ENCODE peak calls at places on chromosomes 7 and 10, in nine cellular contexts. H is HFFc6, O is putamen, S is occipital lobe, E is LoVo, F is A549, P is foreskin fibroblast, C is mesendoderm, L is T1000. G is an unnamed sample.

GRCh38 chr7:362416-363096 is 72.6 kb downstream of the FOXL3 start:
- DNase-seq in E (no peak), F (no peak), L (no peak), P (peak), C (no peak), H (no peak), S (no peak), O (no peak), G (no peak)

GRCh38 chr7:73718438-73718881 is 1.0 kb downstream of the STX1A start:
- DNase-seq in L (no peak), C (no peak), O (no peak), E (no peak), S (no peak), H (no peak), F (no peak), P (peak), G (peak)

GRCh38 chr10:59611048-59611447 is 98.6 kb downstream of the SLC16A9 start:
- DNase-seq in E (no peak), F (no peak), C (no peak), O (no peak), S (no peak), P (no peak), H (no peak), L (no peak), G (no peak)

GRCh38 chr10:43042503-43043341 is 34.1 kb upstream of the RET start:
- DNase-seq in F (no peak), E (no peak), L (no peak), P (no peak), S (no peak), C (peak), O (no peak), H (no peak), G (no peak)

GRCh38 chr10:31647861-31648260 is 280.8 kb downstream of the ARHGAP12 start:
- DNase-seq in C (no peak), H (no peak), F (no peak), L (no peak), S (no peak), O (no peak), E (no peak), P (no peak), G (no peak)

GRCh38 chr7:33903770-33904679 is 1.3 kb upstream of the BMPER start:
- DNase-seq in L (peak), O (peak), H (peak), F (peak), S (peak), P (peak), E (no peak), C (peak), G (peak)

GRCh38 chr7:80940539-80941205 is 21.8 kb upstream of the SEMA3C start:
- DNase-seq in O (no peak), P (peak), H (no peak), L (no peak), E (no peak), S (no peak), C (no peak), F (peak), G (no peak)

GRCh38 chr10:16988900-16989299 is 140.7 kb downstream of the CUBN start:
- DNase-seq in H (no peak), P (no peak), S (no peak), L (no peak), O (no peak), E (no peak), C (no peak), F (no peak), G (no peak)

GRCh38 chr10:108696792-108697477 is 1226.4 kb downstream of the XPNPEP1 start:
- DNase-seq in E (no peak), S (no peak), L (no peak), H (no peak), F (no peak), C (no peak), O (no peak), P (no peak), G (no peak)

GRCh38 chr10:84613336-84614021 is 285.1 kb downstream of the CCSER2 start:
- DNase-seq in L (no peak), F (peak), C (peak), H (peak), E (peak), O (peak), P (no peak), S (peak), G (peak)

GRCh38 chr10:67794909-67795460 is 43.0 kb downstream of the DNAJC12 start:
- DNase-seq in H (no peak), P (no peak), C (peak), L (no peak), O (no peak), S (no peak), E (no peak), F (no peak), G (no peak)

GRCh38 chr7:27605689-27606269 is 56.9 kb downstream of the HIBADH start:
- DNase-seq in S (no peak), P (peak), C (peak), O (no peak), H (peak), E (peak), L (no peak), F (peak), G (no peak)

GRCh38 chr7:21071570-21071969 is 284.9 kb upstream of the SP8 start:
- DNase-seq in L (no peak), F (no peak), H (no peak), P (no peak), E (no peak), S (no peak), O (no peak), C (no peak), G (no peak)

GRCh38 chr10:125661942-125662515 is 20.9 kb downstream of the TEX36 start:
- DNase-seq in O (no peak), L (no peak), S (no peak), P (peak), E (peak), H (peak), C (peak), F (peak), G (peak)

GRCh38 chr7:5237286-5237685 is 45.5 kb upstream of the SLC29A4 start:
- DNase-seq in F (no peak), S (peak), L (no peak), C (no peak), H (peak), E (no peak), O (peak), P (peak), G (no peak)

GRCh38 chr7:127231415-127231814 is 21.3 kb downstream of the GRM8 start:
- DNase-seq in C (no peak), F (no peak), L (no peak), H (no peak), O (no peak), S (no peak), E (no peak), P (no peak), G (no peak)

GRCh38 chr10:92547676-92548075 is 26.2 kb downstream of the IDE start:
- DNase-seq in C (no peak), P (no peak), E (no peak), O (no peak), L (no peak), F (no peak), S (no peak), H (no peak), G (no peak)

GRCh38 chr10:13681528-13681927 is 94.8 kb downstream of the PRPF18 start:
- DNase-seq in H (no peak), P (no peak), F (no peak), O (no peak), L (no peak), S (no peak), C (no peak), E (no peak), G (no peak)